ENCODE peak calls at places on chromosomes 5 and 9, in seven cellular contexts. One of them, this sample, is unnamed.

GRCh38 chr5:80117446-80117845 is 82.3 kb downstream of the THBS4 start:
- DNase-seq in Panc1: no peak
- DNase-seq in HCT116: no peak
- DNase-seq in H1: no peak
- DNase-seq in transverse colon: no peak
- DNase-seq in HepG2: no peak
- DNase-seq in prostate gland: no peak
- DNase-seq in this sample: no peak

GRCh38 chr9:133199648-133200321 is 9.3 kb downstream of the OBP2B start:
- DNase-seq in Panc1: no peak
- DNase-seq in prostate gland: no peak
- DNase-seq in H1: peak
- DNase-seq in HCT116: no peak
- DNase-seq in HepG2: no peak
- DNase-seq in transverse colon: peak
- DNase-seq in this sample: peak

GRCh38 chr9:137454506-137455360 is 4.4 kb downstream of the NSMF start:
- DNase-seq in H1: no peak
- DNase-seq in prostate gland: no peak
- DNase-seq in HepG2: peak
- DNase-seq in HCT116: no peak
- DNase-seq in transverse colon: peak
- DNase-seq in Panc1: no peak
- DNase-seq in this sample: peak

GRCh38 chr9:19999491-20000057 is 210.7 kb upstream of the SLC24A2 start:
- DNase-seq in transverse colon: no peak
- DNase-seq in HCT116: peak
- DNase-seq in H1: no peak
- DNase-seq in prostate gland: no peak
- DNase-seq in HepG2: no peak
- DNase-seq in Panc1: peak
- DNase-seq in this sample: no peak

GRCh38 chr9:99752710-99753109 is 69.0 kb upstream of the NR4A3 start:
- DNase-seq in HepG2: no peak
- DNase-seq in HCT116: no peak
- DNase-seq in H1: no peak
- DNase-seq in prostate gland: no peak
- DNase-seq in Panc1: no peak
- DNase-seq in transverse colon: no peak
- DNase-seq in this sample: no peak

GRCh38 chr5:62555930-62556329 is 22.7 kb upstream of the LRRC70 start:
- DNase-seq in HCT116: no peak
- DNase-seq in Panc1: no peak
- DNase-seq in prostate gland: no peak
- DNase-seq in H1: no peak
- DNase-seq in transverse colon: no peak
- DNase-seq in HepG2: no peak
- DNase-seq in this sample: no peak

GRCh38 chr9:87007711-87008360 is 60.5 kb upstream of the GAS1 start:
- DNase-seq in prostate gland: no peak
- DNase-seq in Panc1: no peak
- DNase-seq in HepG2: no peak
- DNase-seq in H1: no peak
- DNase-seq in transverse colon: no peak
- DNase-seq in HCT116: no peak
- DNase-seq in this sample: no peak

GRCh38 chr5:55821731-55822512 is 29.2 kb upstream of the IL31RA start:
- DNase-seq in prostate gland: no peak
- DNase-seq in transverse colon: no peak
- DNase-seq in H1: peak
- DNase-seq in Panc1: no peak
- DNase-seq in HepG2: no peak
- DNase-seq in HCT116: no peak
- DNase-seq in this sample: peak

GRCh38 chr9:79570449-79571308 is 1.1 kb upstream of the TLE4 start:
- DNase-seq in HepG2: no peak
- DNase-seq in HCT116: no peak
- DNase-seq in Panc1: no peak
- DNase-seq in transverse colon: peak
- DNase-seq in prostate gland: peak
- DNase-seq in H1: peak
- DNase-seq in this sample: peak

GRCh38 chr5:73808916-73809315 is 182.9 kb downstream of the ARHGEF28 start:
- DNase-seq in HepG2: no peak
- DNase-seq in HCT116: no peak
- DNase-seq in transverse colon: no peak
- DNase-seq in prostate gland: no peak
- DNase-seq in H1: no peak
- DNase-seq in Panc1: no peak
- DNase-seq in this sample: no peak

GRCh38 chr5:69364414-69364813 is 4.9 kb downstream of the AK6 start:
- DNase-seq in transverse colon: no peak
- DNase-seq in H1: no peak
- DNase-seq in HCT116: peak
- DNase-seq in prostate gland: no peak
- DNase-seq in Panc1: no peak
- DNase-seq in HepG2: peak
- DNase-seq in this sample: no peak

GRCh38 chr5:54580997-54581741 is 63.6 kb downstream of the SNX18 start:
- DNase-seq in HepG2: no peak
- DNase-seq in Panc1: no peak
- DNase-seq in H1: no peak
- DNase-seq in HCT116: no peak
- DNase-seq in transverse colon: no peak
- DNase-seq in prostate gland: no peak
- DNase-seq in this sample: no peak

GRCh38 chr9:128203024-128203841 is at the start of gene DNM1:
- DNase-seq in transverse colon: peak
- DNase-seq in prostate gland: peak
- DNase-seq in HCT116: no peak
- DNase-seq in H1: peak
- DNase-seq in Panc1: no peak
- DNase-seq in HepG2: no peak
- DNase-seq in this sample: peak

GRCh38 chr9:121550041-121550440 is 50.4 kb upstream of the GGTA1 start:
- DNase-seq in Panc1: no peak
- DNase-seq in H1: no peak
- DNase-seq in HCT116: no peak
- DNase-seq in HepG2: no peak
- DNase-seq in transverse colon: no peak
- DNase-seq in prostate gland: no peak
- DNase-seq in this sample: no peak

GRCh38 chr9:121541945-121542344 is 42.3 kb upstream of the GGTA1 start:
- DNase-seq in HCT116: no peak
- DNase-seq in Panc1: no peak
- DNase-seq in prostate gland: no peak
- DNase-seq in transverse colon: no peak
- DNase-seq in HepG2: no peak
- DNase-seq in H1: no peak
- DNase-seq in this sample: no peak

GRCh38 chr9:121545148-121545874 is 45.7 kb upstream of the GGTA1 start:
- DNase-seq in HCT116: no peak
- DNase-seq in H1: no peak
- DNase-seq in HepG2: no peak
- DNase-seq in Panc1: no peak
- DNase-seq in transverse colon: no peak
- DNase-seq in prostate gland: no peak
- DNase-seq in this sample: no peak

GRCh38 chr9:121541256-121541655 is 41.6 kb upstream of the GGTA1 start:
- DNase-seq in transverse colon: no peak
- DNase-seq in HCT116: no peak
- DNase-seq in H1: no peak
- DNase-seq in Panc1: no peak
- DNase-seq in prostate gland: no peak
- DNase-seq in HepG2: no peak
- DNase-seq in this sample: no peak

DNA sequence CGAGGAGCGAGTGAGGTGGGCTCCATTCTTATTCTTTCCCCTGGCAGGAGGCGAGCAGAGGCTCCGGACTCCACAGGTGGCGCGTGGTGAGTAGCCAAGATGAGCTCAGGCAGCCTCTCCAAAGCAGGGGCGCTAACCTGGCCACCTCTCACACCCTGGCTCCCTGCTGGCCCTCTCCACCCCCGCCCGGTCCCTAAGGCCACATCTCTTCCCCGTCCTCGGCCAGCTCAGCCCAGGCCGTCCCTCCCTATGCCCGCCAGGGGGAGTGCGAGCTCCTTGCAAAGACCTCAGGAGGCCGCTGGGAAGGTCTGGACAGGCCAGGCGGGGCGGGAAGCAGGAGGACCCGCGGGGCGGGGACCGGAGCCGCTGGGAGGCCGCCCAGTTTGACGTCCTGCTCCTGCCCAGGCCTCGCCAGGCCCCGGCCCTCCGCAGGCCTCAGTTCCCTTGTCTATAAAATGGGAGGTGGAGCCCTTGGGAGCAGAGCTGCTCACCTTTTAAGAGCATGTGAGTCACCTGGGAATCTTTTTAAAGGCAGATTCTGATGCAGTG is 46.3 kb upstream of the GGTA1 start:
- DNase-seq in HCT116: peak
- DNase-seq in prostate gland: peak
- DNase-seq in Panc1: peak
- DNase-seq in HepG2: peak
- DNase-seq in transverse colon: peak
- DNase-seq in H1: peak
- DNase-seq in this sample: peak
- H3K4me3 ChIP-seq in HCT116: peak
- H3K4me3 ChIP-seq in prostate gland: peak
- H3K4me3 ChIP-seq in Panc1: no peak
- H3K4me3 ChIP-seq in HepG2: no peak
- H3K4me3 ChIP-seq in transverse colon: no peak
- H3K4me3 ChIP-seq in H1: no peak
- H3K4me3 ChIP-seq in this sample: no peak

DNA sequence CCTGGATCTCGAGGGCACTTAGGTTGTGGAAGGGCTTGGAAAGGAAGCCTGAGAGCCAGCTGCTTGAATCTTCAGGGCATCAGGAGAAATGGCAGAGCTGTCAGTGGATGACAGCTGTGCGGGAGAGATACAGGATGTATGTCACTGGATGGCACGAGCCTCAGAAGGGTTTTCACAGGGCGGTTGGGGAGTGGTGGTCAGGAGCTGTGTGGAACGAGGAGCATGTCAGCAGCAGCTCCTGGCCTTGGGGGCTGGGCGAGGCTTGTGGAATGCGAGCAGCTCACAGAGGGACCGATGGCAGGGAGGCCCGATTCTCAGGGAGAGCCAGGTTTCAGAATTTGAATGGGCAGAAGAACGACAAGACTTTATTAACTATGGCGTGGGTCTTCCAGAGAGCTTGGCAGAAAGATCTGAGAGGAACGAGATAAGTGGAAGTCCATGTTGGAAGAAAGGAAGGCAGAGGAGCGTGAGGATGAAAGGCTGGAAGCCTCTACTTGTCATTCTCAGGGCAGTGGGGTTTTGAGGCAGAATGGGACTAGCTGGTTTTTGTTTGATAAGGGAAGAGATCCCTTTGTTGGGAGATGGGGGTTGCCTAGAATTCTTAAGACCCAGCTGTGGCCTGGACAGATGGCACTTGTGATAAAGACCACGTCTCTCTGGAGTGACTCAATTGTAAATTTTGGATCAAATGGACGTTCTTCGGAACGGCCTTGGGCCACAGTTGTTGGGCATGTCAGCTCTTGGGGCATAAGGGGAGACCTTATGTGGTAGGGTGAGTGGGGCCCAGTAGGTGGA is 60.3 kb downstream of the SNX30 start:
- DNase-seq in HCT116: no peak
- DNase-seq in prostate gland: no peak
- DNase-seq in transverse colon: no peak
- DNase-seq in Panc1: no peak
- DNase-seq in H1: no peak
- DNase-seq in HepG2: no peak
- DNase-seq in this sample: peak
- TF ChIP-seq POLR2AphosphoS5 in HCT116: no peak
- TF ChIP-seq POLR2AphosphoS5 in prostate gland: no peak
- TF ChIP-seq POLR2AphosphoS5 in transverse colon: no peak
- TF ChIP-seq POLR2AphosphoS5 in Panc1: no peak
- TF ChIP-seq POLR2AphosphoS5 in H1: no peak
- TF ChIP-seq POLR2AphosphoS5 in HepG2: no peak
- TF ChIP-seq POLR2AphosphoS5 in this sample: no peak

DNA sequence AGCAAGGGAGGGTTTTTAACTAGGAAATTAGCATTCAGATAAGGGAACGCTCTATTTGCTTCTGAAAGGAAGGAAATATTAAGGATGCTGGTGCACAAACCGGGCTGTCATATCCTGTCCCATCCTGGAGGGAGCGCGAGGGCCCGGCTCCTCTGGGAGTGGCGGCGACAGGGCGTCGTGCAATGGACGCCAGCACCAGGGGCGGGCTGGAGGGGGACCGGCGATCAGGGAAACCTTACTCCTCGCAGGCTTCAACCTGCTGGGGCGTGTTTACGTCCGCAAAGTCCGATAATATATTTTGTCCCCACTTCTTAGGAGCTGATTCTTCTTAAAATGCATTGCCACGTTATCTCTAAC is 197.1 kb upstream of the TBCA start:
- DNase-seq in HCT116: no peak
- DNase-seq in transverse colon: no peak
- DNase-seq in HepG2: no peak
- DNase-seq in Panc1: no peak
- DNase-seq in H1: no peak
- DNase-seq in prostate gland: no peak
- DNase-seq in this sample: no peak
- TF ChIP-seq CTCF in HCT116: no peak
- TF ChIP-seq CTCF in transverse colon: no peak
- TF ChIP-seq CTCF in HepG2: no peak
- TF ChIP-seq CTCF in Panc1: no peak
- TF ChIP-seq CTCF in H1: peak
- TF ChIP-seq CTCF in prostate gland: no peak
- TF ChIP-seq CTCF in this sample: no peak

GRCh38 chr9:88993871-88994819 is 2.9 kb downstream of the S1PR3 start:
- DNase-seq in H1: peak
- DNase-seq in HCT116: no peak
- DNase-seq in prostate gland: no peak
- DNase-seq in transverse colon: no peak
- DNase-seq in Panc1: no peak
- DNase-seq in HepG2: no peak
- DNase-seq in this sample: no peak
- H3K4me3 ChIP-seq in H1: no peak
- H3K4me3 ChIP-seq in HCT116: no peak
- H3K4me3 ChIP-seq in prostate gland: no peak
- H3K4me3 ChIP-seq in transverse colon: no peak
- H3K4me3 ChIP-seq in Panc1: no peak
- H3K4me3 ChIP-seq in HepG2: no peak
- H3K4me3 ChIP-seq in this sample: no peak